ENCODE peak calls at places on chromosomes 16 and 17, in six cellular contexts. R, W, J, K, D and V are unnamed samples.
A peak's percentile ranks its signal among the peaks of the same experiment; 100 is the strongest.

GRCh38 chr17:52255347-52255746 is 96.8 kb upstream of the CA10 start:
- DNase-seq in R (no peak), K (no peak), W (no peak), D (no peak), J (no peak), V (no peak)

GRCh38 chr17:76611747-76612143 is 26.1 kb upstream of the ST6GALNAC2 start:
- DNase-seq in K (no peak), R (no peak), D (no peak), W (no peak), J (no peak), V (no peak)

GRCh38 chr16:11411059-11411550 is 65.8 kb downstream of the RMI2 start:
- DNase-seq in W (no peak), R (no peak), D (no peak), K (no peak), J (no peak), V (no peak)

GRCh38 chr17:42135664-42136653 is 13.4 kb downstream of the HSPB9 start:
- DNase-seq in J (no peak), R (no peak), W (no peak), K (peak; percentile 92), D (no peak), V (peak; percentile 69)

GRCh38 chr17:35257080-35257701 is 14.3 kb downstream of the SLFN5 start:
- DNase-seq in W (no peak), D (no peak), R (no peak), K (peak; percentile 74), J (no peak), V (no peak)

GRCh38 chr17:29884995-29885394 is 45.0 kb downstream of the SSH2 start:
- DNase-seq in R (no peak), K (no peak), W (no peak), J (no peak), D (no peak), V (no peak)

GRCh38 chr17:7356779-7357178 is 1.8 kb downstream of the TMEM95 start:
- DNase-seq in W (no peak), D (no peak), R (no peak), J (no peak), K (no peak), V (peak; percentile 18)

GRCh38 chr17:41937970-41938851 is 7.8 kb downstream of the ODAD4 start:
- DNase-seq in D (no peak), W (no peak), K (no peak), R (no peak), J (no peak), V (no peak)

GRCh38 chr16:57925310-57925709 is 45.6 kb downstream of the CNGB1 start:
- DNase-seq in K (no peak), D (no peak), J (no peak), W (no peak), R (no peak), V (no peak)

GRCh38 chr16:69089091-69089912 is 16.2 kb upstream of the HAS3 start:
- DNase-seq in R (peak; percentile 49), D (no peak), J (peak; percentile 36), K (no peak), W (no peak), V (no peak)

GRCh38 chr16:369866-370436 is 387 bp downstream of the MRPL28 start:
- DNase-seq in W (no peak), R (no peak), J (no peak), K (no peak), D (no peak), V (peak; percentile 54)

GRCh38 chr17:78315355-78316114 is 44.3 kb downstream of the SOCS3 start:
- DNase-seq in J (peak; percentile 20), R (peak; percentile 78), W (no peak), D (peak; percentile 33), K (peak; percentile 88), V (peak; percentile 95)

GRCh38 chr16:67391424-67392300 is 1.6 kb downstream of the TPPP3 start:
- DNase-seq in K (no peak), D (no peak), W (no peak), J (peak; percentile 95), R (peak; percentile 26), V (peak; percentile 49)

GRCh38 chr16:67514382-67514828 is 14.2 kb upstream of the RIPOR1 start:
- DNase-seq in K (peak; percentile 85), W (no peak), R (peak; percentile 77), D (peak; percentile 78), J (peak; percentile 48), V (peak; percentile 92)

GRCh38 chr16:52099382-52099781 is 447.6 kb downstream of the TOX3 start:
- DNase-seq in R (no peak), K (no peak), J (no peak), D (no peak), W (no peak), V (no peak)

GRCh38 chr16:10065014-10065413 is 117.2 kb downstream of the GRIN2A start:
- DNase-seq in J (no peak), D (no peak), K (no peak), W (no peak), R (no peak), V (no peak)

GRCh38 chr16:15973997-15974396 is 24.6 kb downstream of the ABCC1 start:
- DNase-seq in W (no peak), J (no peak), K (no peak), R (no peak), D (no peak), V (no peak)

GRCh38 chr17:29561541-29562517 is 5.0 kb downstream of the ABHD15 start:
- DNase-seq in J (no peak), W (no peak), R (peak; percentile 17), K (no peak), D (no peak), V (no peak)

GRCh38 chr17:28612531-28612930 is 1.5 kb downstream of the RSKR start:
- DNase-seq in R (no peak), K (no peak), D (no peak), J (no peak), W (no peak), V (no peak)

GRCh38 chr17:19533718-19534561 is at the start of gene SLC47A1:
- DNase-seq in R (peak; percentile 41), W (no peak), D (no peak), J (no peak), K (no peak), V (peak; percentile 61)

GRCh38 chr17:77496401-77496801 is 355.6 kb downstream of the SEC14L1 start:
- DNase-seq in K (no peak), W (no peak), J (no peak), D (no peak), R (no peak), V (no peak)

GRCh38 chr16:56608876-56609462 is 585 bp downstream of the MT2A start:
- DNase-seq in K (peak; percentile 50), D (no peak), J (peak; percentile 36), R (no peak), W (no peak), V (peak; percentile 53)

GRCh38 chr17:79242873-79243602 is 168.4 kb downstream of the ENGASE start:
- DNase-seq in D (no peak), R (no peak), J (no peak), W (no peak), K (no peak), V (no peak)

GRCh38 chr17:29133146-29133713 is 47.0 kb downstream of the MYO18A start:
- DNase-seq in W (no peak), D (no peak), J (peak; percentile 50), K (no peak), R (no peak), V (peak; percentile 91)

GRCh38 chr16:64459402-64459801 is 662.5 kb downstream of the CDH11 start:
- DNase-seq in J (no peak), W (no peak), D (no peak), K (no peak), R (no peak), V (no peak)

GRCh38 chr17:63775420-63775819 is 1.4 kb downstream of the DDX42 start:
- DNase-seq in W (no peak), K (no peak), J (no peak), D (no peak), R (no peak), V (peak; percentile 29)

GRCh38 chr17:58568050-58568830 is 53.8 kb upstream of the MTMR4 start:
- DNase-seq in J (no peak), K (no peak), R (no peak), D (no peak), W (no peak), V (no peak)

GRCh38 chr17:42675348-42675983 is 1.3 kb downstream of the PLEKHH3 start:
- DNase-seq in W (no peak), R (no peak), D (no peak), K (no peak), J (no peak), V (no peak)